ENCODE peak calls at places on chromosomes 12 and 14, in six cellular contexts. C is sigmoid colon; S is T follicular helper cell; I is activated CD4-positive, alpha-beta T cell treated with anti-CD3 and anti-CD28 coated beads for 36 hours; U is astrocyte; Q is hypothalamus. K is an unnamed sample.

GRCh38 chr12:110266381-110266909 is 14.6 kb upstream of the ATP2A2 start:
- DNase-seq in I (no peak), C (no peak), U (no peak), Q (no peak), S (no peak), K (no peak)

GRCh38 chr12:12474931-12475485 is 87.7 kb downstream of the DUSP16 start:
- DNase-seq in I (peak; percentile 78), S (peak; percentile 48), U (no peak), Q (no peak), C (no peak), K (no peak)

GRCh38 chr12:32586390-32586789 is 92.7 kb upstream of the DNM1L start:
- DNase-seq in I (no peak), S (no peak), U (peak; percentile 68), Q (no peak), C (no peak), K (no peak)

GRCh38 chr12:98894412-98895085 is 249.5 kb downstream of the APAF1 start:
- DNase-seq in S (no peak), I (peak; percentile 16), U (no peak), Q (peak; percentile 35), C (no peak), K (no peak)

GRCh38 chr14:25667387-25667786 is 617.4 kb upstream of the STXBP6 start:
- DNase-seq in C (no peak), Q (no peak), S (no peak), U (no peak), I (no peak), K (no peak)

GRCh38 chr12:49146406-49146805 is 15.2 kb upstream of the TUBA1B start:
- DNase-seq in C (no peak), Q (no peak), S (no peak), I (no peak), U (no peak), K (no peak)

GRCh38 chr12:28192145-28192544 is 1.9 kb downstream of the CCDC91 start:
- DNase-seq in C (no peak), I (no peak), U (no peak), Q (no peak), S (no peak), K (no peak)

GRCh38 chr14:33931439-33931838 is 19.4 kb downstream of the EGLN3 start:
- DNase-seq in C (no peak), S (no peak), I (no peak), Q (no peak), U (no peak), K (no peak)

GRCh38 chr12:26068503-26068902 is 56.3 kb downstream of the BHLHE41 start:
- DNase-seq in C (no peak), I (no peak), S (no peak), Q (no peak), U (no peak), K (no peak)